ENCODE peak calls at places on chromosomes 4 and X, in nine cellular contexts. P is AG04449, B is heart left ventricle, Q is fibroblast of mammary gland, H is endothelial cell of umbilical vein, M is BJ, Z is Panc1, K is stomach, X is mesendoderm. V is an unnamed sample.

GRCh38 chr4:168877779-168878491 is 132.1 kb downstream of the CBR4 start:
- DNase-seq in P (no peak), B (peak), Q (no peak), H (peak), M (no peak), Z (no peak), K (no peak), X (peak), V (no peak)

GRCh38 chr4:71685975-71686374 is 97.9 kb downstream of the GC start:
- DNase-seq in P (no peak), B (no peak), Q (no peak), H (no peak), M (no peak), Z (no peak), K (no peak), X (no peak), V (no peak)

GRCh38 chr4:184450045-184450444 is 24.3 kb downstream of the IRF2 start:
- DNase-seq in P (no peak), B (no peak), Q (peak), H (peak), M (peak), Z (no peak), K (no peak), X (no peak), V (peak)

GRCh38 chr4:79578613-79579012 is 170.6 kb upstream of the GK2 start:
- DNase-seq in P (no peak), B (no peak), Q (no peak), H (no peak), M (no peak), Z (no peak), K (no peak), X (no peak), V (no peak)

GRCh38 chrX:116289592-116289991 is 119.0 kb downstream of the AGTR2 start:
- DNase-seq in P (no peak), B (no peak), Q (no peak), H (no peak), M (no peak), Z (no peak), K (no peak), X (no peak), V (no peak)

GRCh38 chr4:143185253-143186107 is 763 bp downstream of the USP38 start:
- DNase-seq in P (no peak), B (peak), Q (peak), H (peak), M (no peak), Z (no peak), K (no peak), X (peak), V (no peak)

GRCh38 chrX:100895365-100896075 is 21.4 kb upstream of the NOX1 start:
- DNase-seq in P (no peak), B (no peak), Q (peak), H (peak), M (no peak), Z (no peak), K (peak), X (peak), V (no peak)

GRCh38 chrX:15143050-15143824 is 126.6 kb downstream of the ASB9 start:
- DNase-seq in P (no peak), B (no peak), Q (peak), H (peak), M (no peak), Z (no peak), K (peak), X (peak), V (no peak)

GRCh38 chr4:189202182-189202868 is 738.3 kb upstream of the FRG1 start:
- DNase-seq in P (peak), B (peak), Q (peak), H (no peak), M (no peak), Z (peak), K (peak), X (peak), V (peak)

GRCh38 chr4:149493492-149493891 is 322.2 kb downstream of the IQCM start:
- DNase-seq in P (no peak), B (no peak), Q (no peak), H (no peak), M (no peak), Z (no peak), K (no peak), X (peak), V (no peak)

GRCh38 chrX:69107747-69108410 is 57.4 kb downstream of the PJA1 start:
- DNase-seq in P (no peak), B (no peak), Q (no peak), H (no peak), M (no peak), Z (no peak), K (no peak), X (peak), V (no peak)

GRCh38 chr4:185637162-185637875 is 102.0 kb upstream of the PDLIM3 start:
- DNase-seq in P (no peak), B (no peak), Q (peak), H (no peak), M (no peak), Z (no peak), K (no peak), X (no peak), V (no peak)

GRCh38 chrX:15530318-15530717 is 29.7 kb downstream of the BMX start:
- DNase-seq in P (no peak), B (no peak), Q (no peak), H (no peak), M (no peak), Z (no peak), K (no peak), X (peak), V (no peak)

GRCh38 chr4:107304699-107305286 is 268.7 kb upstream of the DKK2 start:
- DNase-seq in P (no peak), B (no peak), Q (no peak), H (no peak), M (no peak), Z (no peak), K (no peak), X (no peak), V (no peak)

GRCh38 chrX:47240619-47241018 is 7.8 kb downstream of the USP11 start:
- DNase-seq in P (no peak), B (no peak), Q (no peak), H (no peak), M (no peak), Z (no peak), K (no peak), X (no peak), V (no peak)

GRCh38 chr4:41069838-41070237 is 144.5 kb downstream of the APBB2 start:
- DNase-seq in P (no peak), B (no peak), Q (no peak), H (no peak), M (no peak), Z (no peak), K (no peak), X (peak), V (no peak)

GRCh38 chr4:107600456-107600855 is 119.6 kb downstream of the PAPSS1 start:
- DNase-seq in P (peak), B (no peak), Q (peak), H (no peak), M (peak), Z (no peak), K (no peak), X (peak), V (no peak)

GRCh38 chrX:40152706-40153334 is 55.1 kb upstream of the BCOR start:
- DNase-seq in P (no peak), B (peak), Q (no peak), H (no peak), M (no peak), Z (no peak), K (peak), X (peak), V (no peak)

GRCh38 chr4:88623097-88623496 is 30.8 kb downstream of the HERC3 start:
- DNase-seq in P (peak), B (no peak), Q (peak), H (no peak), M (peak), Z (no peak), K (no peak), X (no peak), V (peak)

GRCh38 chrX:44344687-44345086 is 1.2 kb upstream of the EFHC2 start:
- DNase-seq in P (no peak), B (no peak), Q (no peak), H (no peak), M (no peak), Z (no peak), K (no peak), X (no peak), V (no peak)

GRCh38 chrX:44342866-44343265 is 606 bp downstream of the EFHC2 start:
- DNase-seq in P (no peak), B (no peak), Q (no peak), H (no peak), M (no peak), Z (no peak), K (no peak), X (peak), V (no peak)

GRCh38 chrX:44344194-44344593 is 722 bp upstream of the EFHC2 start:
- DNase-seq in P (no peak), B (peak), Q (no peak), H (no peak), M (no peak), Z (no peak), K (peak), X (peak), V (no peak)

GRCh38 chrX:44338361-44338760 is 5.1 kb downstream of the EFHC2 start:
- DNase-seq in P (no peak), B (no peak), Q (no peak), H (no peak), M (no peak), Z (no peak), K (no peak), X (no peak), V (no peak)

GRCh38 chrX:44343412-44343942 is at the start of gene EFHC2:
- DNase-seq in P (no peak), B (peak), Q (peak), H (peak), M (no peak), Z (no peak), K (peak), X (peak), V (no peak)
- H3K4me3 ChIP-seq in P (peak), B (peak), Q (peak), H (peak), M (peak), Z (peak), K (peak), X (peak), V (peak)

DNA sequence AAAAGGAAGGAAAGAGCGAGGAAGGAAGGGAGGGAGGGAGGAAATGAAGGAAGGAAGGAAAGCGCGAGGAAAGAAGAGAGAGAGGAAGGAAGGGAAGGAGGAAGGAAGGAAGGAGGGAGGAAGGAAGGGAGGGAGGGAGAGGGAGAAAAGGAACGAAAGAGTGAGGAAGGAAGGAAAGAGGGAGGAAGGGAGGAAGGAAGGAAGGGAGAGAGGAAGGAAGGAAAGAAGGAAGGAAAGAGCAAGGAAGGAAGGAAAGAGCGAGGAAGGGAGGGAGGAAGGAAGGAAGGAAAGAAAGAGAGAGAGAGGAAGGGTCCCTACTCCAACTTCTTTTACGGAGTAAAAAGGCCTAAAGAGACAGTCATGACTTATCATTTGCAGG is 17.5 kb downstream of the TRIM2 start:
- DNase-seq in P (no peak), B (no peak), Q (no peak), H (no peak), M (no peak), Z (no peak), K (no peak), X (no peak), V (no peak)
- H3K4me3 ChIP-seq in P (peak), B (peak), Q (peak), H (no peak), M (peak), Z (peak), K (peak), X (no peak), V (peak)

DNA sequence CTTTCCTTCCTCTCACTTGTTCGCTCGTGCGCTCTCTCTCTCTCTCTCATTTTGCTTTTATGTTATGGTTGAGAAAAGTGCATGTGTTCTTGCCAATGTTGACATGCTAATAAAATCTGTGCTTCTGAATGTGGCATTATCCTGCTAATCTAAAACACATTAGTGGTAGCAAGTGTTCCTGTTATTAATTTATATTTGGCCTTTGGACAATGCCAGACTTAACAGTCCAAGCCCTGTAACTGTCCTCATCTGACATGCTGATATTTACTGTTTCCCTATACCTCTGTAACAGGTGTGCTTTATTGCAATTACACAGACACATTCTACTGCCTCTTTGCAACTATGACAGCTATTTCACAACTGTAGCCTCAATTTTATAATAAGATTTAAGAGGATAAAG is 2.7 kb downstream of the PPARGC1A start:
- DNase-seq in P (no peak), B (no peak), Q (no peak), H (no peak), M (no peak), Z (no peak), K (no peak), X (no peak), V (no peak)
- H3K4me3 ChIP-seq in P (no peak), B (peak), Q (no peak), H (no peak), M (no peak), Z (no peak), K (no peak), X (no peak), V (no peak)

GRCh38 chr4:87616268-87616667 is 7.9 kb downstream of the DSPP start:
- DNase-seq in P (no peak), B (no peak), Q (no peak), H (no peak), M (no peak), Z (no peak), K (no peak), X (no peak), V (no peak)

GRCh38 chr4:87622303-87622702 is 14.0 kb downstream of the DSPP start:
- DNase-seq in P (no peak), B (no peak), Q (no peak), H (no peak), M (no peak), Z (no peak), K (no peak), X (peak), V (no peak)

GRCh38 chr4:87620491-87620890 is 12.2 kb downstream of the DSPP start:
- DNase-seq in P (no peak), B (no peak), Q (peak), H (no peak), M (no peak), Z (no peak), K (no peak), X (no peak), V (peak)

GRCh38 chr4:87624698-87625097 is 16.4 kb downstream of the DSPP start:
- DNase-seq in P (no peak), B (no peak), Q (no peak), H (no peak), M (no peak), Z (no peak), K (no peak), X (no peak), V (no peak)

DNA sequence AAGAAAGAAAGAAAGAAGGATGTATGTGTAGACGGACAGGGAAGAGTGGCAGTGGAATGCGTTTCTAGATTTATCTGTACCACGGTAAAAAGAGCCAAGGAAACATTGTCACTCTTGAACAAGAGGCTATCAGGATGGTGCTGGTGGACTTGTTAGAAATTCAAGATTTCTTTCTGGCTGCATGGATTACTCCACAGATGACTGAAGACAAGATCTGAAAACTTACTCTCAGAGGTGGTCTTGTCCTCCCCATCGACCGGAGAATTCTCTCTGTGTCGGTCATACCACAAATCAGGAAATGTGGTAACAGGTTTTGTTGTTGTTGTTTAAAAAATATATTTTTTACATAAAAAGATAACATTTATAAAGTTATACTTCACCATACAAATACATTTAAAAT is 11.8 kb downstream of the DSPP start:
- DNase-seq in P (no peak), B (no peak), Q (no peak), H (no peak), M (no peak), Z (no peak), K (no peak), X (no peak), V (no peak)
- H3K4me3 ChIP-seq in P (no peak), B (peak), Q (no peak), H (no peak), M (no peak), Z (no peak), K (no peak), X (no peak), V (no peak)

DNA sequence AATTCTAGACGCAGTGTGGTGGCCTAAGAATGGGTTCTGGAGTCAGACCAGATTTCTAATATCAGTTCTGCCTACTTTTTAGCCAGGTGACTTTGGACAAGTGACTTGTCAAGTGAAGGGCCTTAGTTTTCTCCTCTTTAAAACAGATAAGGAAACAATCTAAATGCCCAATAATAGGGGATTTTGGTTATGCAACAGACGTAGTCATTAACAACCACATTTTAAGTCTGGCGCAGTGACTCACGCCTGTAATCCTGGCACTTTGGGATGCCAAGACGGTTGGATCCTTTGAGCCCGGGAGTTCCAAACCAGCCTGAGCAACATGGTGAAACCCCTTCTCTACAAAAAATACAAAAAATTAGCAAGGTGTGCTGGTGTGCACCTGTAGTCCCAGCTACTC is 2.1 kb upstream of the ZMYM3 start:
- DNase-seq in P (no peak), B (no peak), Q (peak), H (no peak), M (no peak), Z (no peak), K (no peak), X (no peak), V (no peak)
- H3K4me3 ChIP-seq in P (no peak), B (no peak), Q (no peak), H (no peak), M (no peak), Z (no peak), K (no peak), X (no peak), V (no peak)

DNA sequence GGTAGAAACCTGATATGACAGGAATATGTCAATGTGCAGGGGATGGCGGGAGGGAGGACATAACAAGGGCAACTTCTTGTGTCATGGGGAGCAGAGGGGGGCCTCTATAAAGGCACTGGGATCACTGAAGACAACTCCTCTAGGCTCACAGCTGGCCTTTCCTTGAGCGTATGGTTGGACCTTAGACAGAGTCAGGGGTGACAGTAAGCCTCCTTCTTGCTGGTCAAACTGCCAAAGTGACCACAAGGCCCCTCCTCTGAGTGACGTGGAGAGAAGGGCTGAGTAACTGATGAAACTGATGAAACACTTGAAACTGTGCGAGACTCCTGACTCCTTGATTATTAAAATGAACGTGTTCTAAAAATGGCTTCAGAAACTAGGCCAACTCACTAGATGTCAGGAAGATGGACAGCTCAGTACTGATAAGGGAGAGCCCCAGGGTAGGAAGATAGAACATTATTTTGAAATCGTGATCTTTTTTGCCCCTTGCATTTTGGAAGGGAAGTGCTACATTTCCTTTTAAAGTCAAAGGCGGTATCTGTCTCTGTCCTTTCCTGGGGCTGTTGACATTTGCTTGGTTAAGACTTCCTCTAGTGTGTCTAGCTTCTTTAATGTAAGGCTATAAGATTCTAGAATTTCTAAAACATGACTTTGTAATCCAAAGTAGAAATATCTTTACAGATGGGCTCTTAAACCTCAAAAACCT is 1.6 kb downstream of the RAB33A start:
- DNase-seq in P (no peak), B (no peak), Q (peak), H (peak), M (peak), Z (no peak), K (no peak), X (no peak), V (no peak)
- H3K4me3 ChIP-seq in P (no peak), B (no peak), Q (no peak), H (no peak), M (no peak), Z (no peak), K (no peak), X (no peak), V (no peak)

GRCh38 chr4:108889696-108890475 is 127.0 kb upstream of the ETNPPL start:
- DNase-seq in P (no peak), B (no peak), Q (no peak), H (peak), M (no peak), Z (no peak), K (no peak), X (no peak), V (no peak)

GRCh38 chr4:108887034-108887433 is 124.2 kb upstream of the ETNPPL start:
- DNase-seq in P (no peak), B (no peak), Q (no peak), H (no peak), M (no peak), Z (no peak), K (no peak), X (no peak), V (no peak)

GRCh38 chr4:108885211-108885610 is 122.4 kb upstream of the ETNPPL start:
- DNase-seq in P (peak), B (no peak), Q (no peak), H (peak), M (no peak), Z (no peak), K (no peak), X (no peak), V (peak)

GRCh38 chr4:108881190-108881589 is 118.3 kb upstream of the ETNPPL start:
- DNase-seq in P (peak), B (no peak), Q (peak), H (peak), M (no peak), Z (no peak), K (no peak), X (peak), V (peak)

GRCh38 chr4:108884596-108884995 is 121.7 kb upstream of the ETNPPL start:
- DNase-seq in P (no peak), B (no peak), Q (no peak), H (no peak), M (no peak), Z (no peak), K (no peak), X (no peak), V (no peak)
- H3K4me3 ChIP-seq in P (no peak), B (no peak), Q (no peak), H (no peak), M (no peak), Z (no peak), K (no peak), X (no peak), V (no peak)

GRCh38 chr4:175176710-175177109 is 258.6 kb downstream of the ADAM29 start:
- DNase-seq in P (no peak), B (no peak), Q (no peak), H (no peak), M (no peak), Z (no peak), K (no peak), X (no peak), V (no peak)
- H3K4me3 ChIP-seq in P (no peak), B (no peak), Q (no peak), H (no peak), M (no peak), Z (no peak), K (no peak), X (no peak), V (no peak)